ENCODE peak calls at places on chromosome 17, in nine cellular contexts. One of them, this sample, is unnamed.

GRCh38 chr17:13520899-13521572 is 80.7 kb downstream of the HS3ST3A1 start:
- DNase-seq in stimulated activated naive CD4-positive, alpha-beta T cell: no peak
- DNase-seq in astrocyte of the cerebellum: peak
- DNase-seq in nucleus accumbens: no peak
- DNase-seq in naive thymus-derived CD8-positive, alpha-beta T cell: no peak
- DNase-seq in stimulated activated naive CD8-positive, alpha-beta T cell treated with anti-CD3 and anti-CD28 coated beads, Interleukin-15, amount 100 ng/mL, for 72 hours: no peak
- DNase-seq in body of pancreas: no peak
- DNase-seq in HTR-8/SVneo: no peak
- DNase-seq in head of caudate nucleus: no peak
- DNase-seq in this sample: peak

GRCh38 chr17:45845376-45846185 is 900 bp downstream of the SPPL2C start:
- DNase-seq in nucleus accumbens: no peak
- DNase-seq in body of pancreas: no peak
- DNase-seq in head of caudate nucleus: no peak
- DNase-seq in astrocyte of the cerebellum: no peak
- DNase-seq in stimulated activated naive CD8-positive, alpha-beta T cell treated with anti-CD3 and anti-CD28 coated beads, Interleukin-15, amount 100 ng/mL, for 72 hours: no peak
- DNase-seq in HTR-8/SVneo: no peak
- DNase-seq in stimulated activated naive CD4-positive, alpha-beta T cell: no peak
- DNase-seq in naive thymus-derived CD8-positive, alpha-beta T cell: no peak
- DNase-seq in this sample: no peak

GRCh38 chr17:45132569-45133463 is 501 bp upstream of the PLCD3 start:
- DNase-seq in body of pancreas: peak
- DNase-seq in astrocyte of the cerebellum: no peak
- DNase-seq in nucleus accumbens: peak
- DNase-seq in naive thymus-derived CD8-positive, alpha-beta T cell: peak
- DNase-seq in head of caudate nucleus: peak
- DNase-seq in stimulated activated naive CD4-positive, alpha-beta T cell: peak
- DNase-seq in HTR-8/SVneo: peak
- DNase-seq in stimulated activated naive CD8-positive, alpha-beta T cell treated with anti-CD3 and anti-CD28 coated beads, Interleukin-15, amount 100 ng/mL, for 72 hours: peak
- DNase-seq in this sample: peak

GRCh38 chr17:12599185-12599920 is 66.3 kb upstream of the MYOCD start:
- DNase-seq in astrocyte of the cerebellum: no peak
- DNase-seq in stimulated activated naive CD4-positive, alpha-beta T cell: no peak
- DNase-seq in naive thymus-derived CD8-positive, alpha-beta T cell: no peak
- DNase-seq in head of caudate nucleus: no peak
- DNase-seq in stimulated activated naive CD8-positive, alpha-beta T cell treated with anti-CD3 and anti-CD28 coated beads, Interleukin-15, amount 100 ng/mL, for 72 hours: no peak
- DNase-seq in HTR-8/SVneo: no peak
- DNase-seq in body of pancreas: no peak
- DNase-seq in nucleus accumbens: no peak
- DNase-seq in this sample: no peak

GRCh38 chr17:10061131-10061581 is 137.2 kb downstream of the GAS7 start:
- DNase-seq in stimulated activated naive CD8-positive, alpha-beta T cell treated with anti-CD3 and anti-CD28 coated beads, Interleukin-15, amount 100 ng/mL, for 72 hours: no peak
- DNase-seq in astrocyte of the cerebellum: peak
- DNase-seq in HTR-8/SVneo: no peak
- DNase-seq in head of caudate nucleus: no peak
- DNase-seq in body of pancreas: no peak
- DNase-seq in stimulated activated naive CD4-positive, alpha-beta T cell: no peak
- DNase-seq in naive thymus-derived CD8-positive, alpha-beta T cell: no peak
- DNase-seq in nucleus accumbens: no peak
- DNase-seq in this sample: peak

GRCh38 chr17:50133028-50133768 is 3.2 kb upstream of the SAMD14 start:
- DNase-seq in nucleus accumbens: no peak
- DNase-seq in naive thymus-derived CD8-positive, alpha-beta T cell: no peak
- DNase-seq in head of caudate nucleus: no peak
- DNase-seq in astrocyte of the cerebellum: no peak
- DNase-seq in stimulated activated naive CD4-positive, alpha-beta T cell: no peak
- DNase-seq in HTR-8/SVneo: peak
- DNase-seq in stimulated activated naive CD8-positive, alpha-beta T cell treated with anti-CD3 and anti-CD28 coated beads, Interleukin-15, amount 100 ng/mL, for 72 hours: no peak
- DNase-seq in body of pancreas: peak
- DNase-seq in this sample: no peak

GRCh38 chr17:48603959-48604769 is 622 bp downstream of the HOXB6 start:
- DNase-seq in stimulated activated naive CD8-positive, alpha-beta T cell treated with anti-CD3 and anti-CD28 coated beads, Interleukin-15, amount 100 ng/mL, for 72 hours: no peak
- DNase-seq in stimulated activated naive CD4-positive, alpha-beta T cell: no peak
- DNase-seq in astrocyte of the cerebellum: no peak
- DNase-seq in head of caudate nucleus: no peak
- DNase-seq in body of pancreas: no peak
- DNase-seq in naive thymus-derived CD8-positive, alpha-beta T cell: no peak
- DNase-seq in nucleus accumbens: no peak
- DNase-seq in HTR-8/SVneo: peak
- DNase-seq in this sample: peak

GRCh38 chr17:29664743-29665479 is 42.2 kb upstream of the CORO6 start:
- DNase-seq in head of caudate nucleus: no peak
- DNase-seq in stimulated activated naive CD8-positive, alpha-beta T cell treated with anti-CD3 and anti-CD28 coated beads, Interleukin-15, amount 100 ng/mL, for 72 hours: no peak
- DNase-seq in stimulated activated naive CD4-positive, alpha-beta T cell: no peak
- DNase-seq in nucleus accumbens: no peak
- DNase-seq in body of pancreas: no peak
- DNase-seq in HTR-8/SVneo: peak
- DNase-seq in astrocyte of the cerebellum: no peak
- DNase-seq in naive thymus-derived CD8-positive, alpha-beta T cell: no peak
- DNase-seq in this sample: no peak

GRCh38 chr17:31373150-31374082 is 18.1 kb upstream of the RAB11FIP4 start:
- DNase-seq in HTR-8/SVneo: no peak
- DNase-seq in body of pancreas: no peak
- DNase-seq in naive thymus-derived CD8-positive, alpha-beta T cell: no peak
- DNase-seq in stimulated activated naive CD8-positive, alpha-beta T cell treated with anti-CD3 and anti-CD28 coated beads, Interleukin-15, amount 100 ng/mL, for 72 hours: no peak
- DNase-seq in astrocyte of the cerebellum: peak
- DNase-seq in nucleus accumbens: no peak
- DNase-seq in stimulated activated naive CD4-positive, alpha-beta T cell: peak
- DNase-seq in head of caudate nucleus: peak
- DNase-seq in this sample: peak

GRCh38 chr17:78113804-78114785 is 14.5 kb downstream of the TMC6 start:
- DNase-seq in body of pancreas: no peak
- DNase-seq in stimulated activated naive CD8-positive, alpha-beta T cell treated with anti-CD3 and anti-CD28 coated beads, Interleukin-15, amount 100 ng/mL, for 72 hours: no peak
- DNase-seq in nucleus accumbens: no peak
- DNase-seq in naive thymus-derived CD8-positive, alpha-beta T cell: no peak
- DNase-seq in stimulated activated naive CD4-positive, alpha-beta T cell: no peak
- DNase-seq in astrocyte of the cerebellum: no peak
- DNase-seq in head of caudate nucleus: no peak
- DNase-seq in HTR-8/SVneo: no peak
- DNase-seq in this sample: no peak

GRCh38 chr17:15655162-15655561 is 28.9 kb downstream of the TRIM16 start:
- DNase-seq in stimulated activated naive CD4-positive, alpha-beta T cell: no peak
- DNase-seq in stimulated activated naive CD8-positive, alpha-beta T cell treated with anti-CD3 and anti-CD28 coated beads, Interleukin-15, amount 100 ng/mL, for 72 hours: no peak
- DNase-seq in body of pancreas: no peak
- DNase-seq in astrocyte of the cerebellum: no peak
- DNase-seq in head of caudate nucleus: no peak
- DNase-seq in HTR-8/SVneo: no peak
- DNase-seq in nucleus accumbens: no peak
- DNase-seq in naive thymus-derived CD8-positive, alpha-beta T cell: no peak
- DNase-seq in this sample: no peak

GRCh38 chr17:75033346-75034235 is 13.2 kb downstream of the ATP5PD start:
- DNase-seq in naive thymus-derived CD8-positive, alpha-beta T cell: peak
- DNase-seq in head of caudate nucleus: peak
- DNase-seq in nucleus accumbens: peak
- DNase-seq in HTR-8/SVneo: peak
- DNase-seq in body of pancreas: peak
- DNase-seq in stimulated activated naive CD4-positive, alpha-beta T cell: peak
- DNase-seq in stimulated activated naive CD8-positive, alpha-beta T cell treated with anti-CD3 and anti-CD28 coated beads, Interleukin-15, amount 100 ng/mL, for 72 hours: peak
- DNase-seq in astrocyte of the cerebellum: peak
- DNase-seq in this sample: peak

GRCh38 chr17:42322382-42323267 is 34.3 kb downstream of the STAT5A start:
- DNase-seq in stimulated activated naive CD8-positive, alpha-beta T cell treated with anti-CD3 and anti-CD28 coated beads, Interleukin-15, amount 100 ng/mL, for 72 hours: peak
- DNase-seq in HTR-8/SVneo: peak
- DNase-seq in head of caudate nucleus: peak
- DNase-seq in nucleus accumbens: peak
- DNase-seq in naive thymus-derived CD8-positive, alpha-beta T cell: peak
- DNase-seq in astrocyte of the cerebellum: peak
- DNase-seq in stimulated activated naive CD4-positive, alpha-beta T cell: peak
- DNase-seq in body of pancreas: peak
- DNase-seq in this sample: peak

GRCh38 chr17:36736201-36737156 is 135.1 kb downstream of the MRM1 start:
- DNase-seq in nucleus accumbens: no peak
- DNase-seq in astrocyte of the cerebellum: no peak
- DNase-seq in head of caudate nucleus: peak
- DNase-seq in body of pancreas: no peak
- DNase-seq in naive thymus-derived CD8-positive, alpha-beta T cell: no peak
- DNase-seq in HTR-8/SVneo: no peak
- DNase-seq in stimulated activated naive CD8-positive, alpha-beta T cell treated with anti-CD3 and anti-CD28 coated beads, Interleukin-15, amount 100 ng/mL, for 72 hours: no peak
- DNase-seq in stimulated activated naive CD4-positive, alpha-beta T cell: no peak
- DNase-seq in this sample: no peak

GRCh38 chr17:1714980-1715802 is 5.0 kb upstream of the TLCD2 start:
- DNase-seq in stimulated activated naive CD4-positive, alpha-beta T cell: no peak
- DNase-seq in HTR-8/SVneo: peak
- DNase-seq in naive thymus-derived CD8-positive, alpha-beta T cell: no peak
- DNase-seq in body of pancreas: peak
- DNase-seq in nucleus accumbens: no peak
- DNase-seq in stimulated activated naive CD8-positive, alpha-beta T cell treated with anti-CD3 and anti-CD28 coated beads, Interleukin-15, amount 100 ng/mL, for 72 hours: no peak
- DNase-seq in head of caudate nucleus: no peak
- DNase-seq in astrocyte of the cerebellum: peak
- DNase-seq in this sample: peak

GRCh38 chr17:81120149-81120484 is 45.2 kb upstream of the PVALEF start:
- DNase-seq in nucleus accumbens: no peak
- DNase-seq in stimulated activated naive CD8-positive, alpha-beta T cell treated with anti-CD3 and anti-CD28 coated beads, Interleukin-15, amount 100 ng/mL, for 72 hours: no peak
- DNase-seq in stimulated activated naive CD4-positive, alpha-beta T cell: no peak
- DNase-seq in body of pancreas: no peak
- DNase-seq in HTR-8/SVneo: no peak
- DNase-seq in astrocyte of the cerebellum: no peak
- DNase-seq in naive thymus-derived CD8-positive, alpha-beta T cell: no peak
- DNase-seq in head of caudate nucleus: no peak
- DNase-seq in this sample: no peak

GRCh38 chr17:58189436-58190146 is 2.9 kb upstream of the EPX start:
- DNase-seq in body of pancreas: peak
- DNase-seq in stimulated activated naive CD4-positive, alpha-beta T cell: no peak
- DNase-seq in stimulated activated naive CD8-positive, alpha-beta T cell treated with anti-CD3 and anti-CD28 coated beads, Interleukin-15, amount 100 ng/mL, for 72 hours: no peak
- DNase-seq in naive thymus-derived CD8-positive, alpha-beta T cell: no peak
- DNase-seq in astrocyte of the cerebellum: peak
- DNase-seq in head of caudate nucleus: no peak
- DNase-seq in HTR-8/SVneo: peak
- DNase-seq in nucleus accumbens: no peak
- DNase-seq in this sample: peak

GRCh38 chr17:12342609-12343248 is 322.1 kb downstream of the MAP2K4 start:
- DNase-seq in head of caudate nucleus: no peak
- DNase-seq in stimulated activated naive CD4-positive, alpha-beta T cell: no peak
- DNase-seq in stimulated activated naive CD8-positive, alpha-beta T cell treated with anti-CD3 and anti-CD28 coated beads, Interleukin-15, amount 100 ng/mL, for 72 hours: no peak
- DNase-seq in astrocyte of the cerebellum: no peak
- DNase-seq in HTR-8/SVneo: peak
- DNase-seq in naive thymus-derived CD8-positive, alpha-beta T cell: no peak
- DNase-seq in nucleus accumbens: no peak
- DNase-seq in body of pancreas: no peak
- DNase-seq in this sample: peak

GRCh38 chr17:2749784-2750181 is 331 bp upstream of the CCDC92B start:
- DNase-seq in stimulated activated naive CD8-positive, alpha-beta T cell treated with anti-CD3 and anti-CD28 coated beads, Interleukin-15, amount 100 ng/mL, for 72 hours: peak
- DNase-seq in head of caudate nucleus: peak
- DNase-seq in body of pancreas: peak
- DNase-seq in HTR-8/SVneo: peak
- DNase-seq in nucleus accumbens: peak
- DNase-seq in astrocyte of the cerebellum: peak
- DNase-seq in stimulated activated naive CD4-positive, alpha-beta T cell: peak
- DNase-seq in naive thymus-derived CD8-positive, alpha-beta T cell: peak
- DNase-seq in this sample: peak

GRCh38 chr17:56676807-56677206 is 83.3 kb downstream of the NOG start:
- DNase-seq in naive thymus-derived CD8-positive, alpha-beta T cell: no peak
- DNase-seq in stimulated activated naive CD8-positive, alpha-beta T cell treated with anti-CD3 and anti-CD28 coated beads, Interleukin-15, amount 100 ng/mL, for 72 hours: no peak
- DNase-seq in HTR-8/SVneo: no peak
- DNase-seq in astrocyte of the cerebellum: no peak
- DNase-seq in nucleus accumbens: no peak
- DNase-seq in body of pancreas: no peak
- DNase-seq in head of caudate nucleus: no peak
- DNase-seq in stimulated activated naive CD4-positive, alpha-beta T cell: no peak
- DNase-seq in this sample: no peak

GRCh38 chr17:77585142-77585860 is 373.2 kb upstream of the TNRC6C start:
- DNase-seq in head of caudate nucleus: no peak
- DNase-seq in stimulated activated naive CD8-positive, alpha-beta T cell treated with anti-CD3 and anti-CD28 coated beads, Interleukin-15, amount 100 ng/mL, for 72 hours: no peak
- DNase-seq in stimulated activated naive CD4-positive, alpha-beta T cell: no peak
- DNase-seq in naive thymus-derived CD8-positive, alpha-beta T cell: no peak
- DNase-seq in astrocyte of the cerebellum: no peak
- DNase-seq in body of pancreas: no peak
- DNase-seq in nucleus accumbens: no peak
- DNase-seq in HTR-8/SVneo: no peak
- DNase-seq in this sample: no peak

GRCh38 chr17:32739722-32740121 is 137.2 kb downstream of the MYO1D start:
- DNase-seq in naive thymus-derived CD8-positive, alpha-beta T cell: no peak
- DNase-seq in body of pancreas: no peak
- DNase-seq in head of caudate nucleus: no peak
- DNase-seq in astrocyte of the cerebellum: no peak
- DNase-seq in nucleus accumbens: no peak
- DNase-seq in stimulated activated naive CD4-positive, alpha-beta T cell: no peak
- DNase-seq in HTR-8/SVneo: no peak
- DNase-seq in stimulated activated naive CD8-positive, alpha-beta T cell treated with anti-CD3 and anti-CD28 coated beads, Interleukin-15, amount 100 ng/mL, for 72 hours: no peak
- DNase-seq in this sample: no peak

GRCh38 chr17:31488264-31488981 is 96.9 kb downstream of the RAB11FIP4 start:
- DNase-seq in nucleus accumbens: no peak
- DNase-seq in stimulated activated naive CD4-positive, alpha-beta T cell: no peak
- DNase-seq in astrocyte of the cerebellum: no peak
- DNase-seq in body of pancreas: peak
- DNase-seq in stimulated activated naive CD8-positive, alpha-beta T cell treated with anti-CD3 and anti-CD28 coated beads, Interleukin-15, amount 100 ng/mL, for 72 hours: no peak
- DNase-seq in HTR-8/SVneo: no peak
- DNase-seq in naive thymus-derived CD8-positive, alpha-beta T cell: peak
- DNase-seq in head of caudate nucleus: peak
- DNase-seq in this sample: no peak

GRCh38 chr17:35460354-35460851 is 11.8 kb upstream of the SLFN13 start:
- DNase-seq in astrocyte of the cerebellum: no peak
- DNase-seq in stimulated activated naive CD4-positive, alpha-beta T cell: peak
- DNase-seq in stimulated activated naive CD8-positive, alpha-beta T cell treated with anti-CD3 and anti-CD28 coated beads, Interleukin-15, amount 100 ng/mL, for 72 hours: peak
- DNase-seq in body of pancreas: peak
- DNase-seq in nucleus accumbens: no peak
- DNase-seq in head of caudate nucleus: no peak
- DNase-seq in naive thymus-derived CD8-positive, alpha-beta T cell: peak
- DNase-seq in HTR-8/SVneo: peak
- DNase-seq in this sample: no peak

GRCh38 chr17:72416054-72416691 is 295.4 kb downstream of the SOX9 start:
- DNase-seq in body of pancreas: no peak
- DNase-seq in nucleus accumbens: no peak
- DNase-seq in stimulated activated naive CD4-positive, alpha-beta T cell: no peak
- DNase-seq in astrocyte of the cerebellum: no peak
- DNase-seq in head of caudate nucleus: no peak
- DNase-seq in stimulated activated naive CD8-positive, alpha-beta T cell treated with anti-CD3 and anti-CD28 coated beads, Interleukin-15, amount 100 ng/mL, for 72 hours: no peak
- DNase-seq in HTR-8/SVneo: peak
- DNase-seq in naive thymus-derived CD8-positive, alpha-beta T cell: no peak
- DNase-seq in this sample: no peak

GRCh38 chr17:61414936-61415251 is 15.3 kb downstream of the TBX2 start:
- DNase-seq in nucleus accumbens: no peak
- DNase-seq in HTR-8/SVneo: no peak
- DNase-seq in head of caudate nucleus: no peak
- DNase-seq in astrocyte of the cerebellum: no peak
- DNase-seq in stimulated activated naive CD8-positive, alpha-beta T cell treated with anti-CD3 and anti-CD28 coated beads, Interleukin-15, amount 100 ng/mL, for 72 hours: no peak
- DNase-seq in naive thymus-derived CD8-positive, alpha-beta T cell: no peak
- DNase-seq in stimulated activated naive CD4-positive, alpha-beta T cell: no peak
- DNase-seq in body of pancreas: no peak
- DNase-seq in this sample: no peak

GRCh38 chr17:1764274-1764673 is 2.4 kb downstream of the SERPINF1 start:
- DNase-seq in head of caudate nucleus: no peak
- DNase-seq in body of pancreas: peak
- DNase-seq in astrocyte of the cerebellum: no peak
- DNase-seq in nucleus accumbens: no peak
- DNase-seq in HTR-8/SVneo: no peak
- DNase-seq in stimulated activated naive CD4-positive, alpha-beta T cell: peak
- DNase-seq in stimulated activated naive CD8-positive, alpha-beta T cell treated with anti-CD3 and anti-CD28 coated beads, Interleukin-15, amount 100 ng/mL, for 72 hours: peak
- DNase-seq in naive thymus-derived CD8-positive, alpha-beta T cell: peak
- DNase-seq in this sample: no peak

GRCh38 chr17:11557727-11558452 is 40.4 kb upstream of the DNAH9 start:
- DNase-seq in HTR-8/SVneo: no peak
- DNase-seq in nucleus accumbens: no peak
- DNase-seq in head of caudate nucleus: no peak
- DNase-seq in stimulated activated naive CD4-positive, alpha-beta T cell: no peak
- DNase-seq in naive thymus-derived CD8-positive, alpha-beta T cell: no peak
- DNase-seq in astrocyte of the cerebellum: no peak
- DNase-seq in body of pancreas: no peak
- DNase-seq in stimulated activated naive CD8-positive, alpha-beta T cell treated with anti-CD3 and anti-CD28 coated beads, Interleukin-15, amount 100 ng/mL, for 72 hours: no peak
- DNase-seq in this sample: no peak

GRCh38 chr17:64694207-64694606 is 32.1 kb upstream of the SMURF2 start:
- DNase-seq in naive thymus-derived CD8-positive, alpha-beta T cell: no peak
- DNase-seq in nucleus accumbens: no peak
- DNase-seq in HTR-8/SVneo: no peak
- DNase-seq in body of pancreas: peak
- DNase-seq in astrocyte of the cerebellum: no peak
- DNase-seq in stimulated activated naive CD4-positive, alpha-beta T cell: no peak
- DNase-seq in head of caudate nucleus: no peak
- DNase-seq in stimulated activated naive CD8-positive, alpha-beta T cell treated with anti-CD3 and anti-CD28 coated beads, Interleukin-15, amount 100 ng/mL, for 72 hours: no peak
- DNase-seq in this sample: peak

GRCh38 chr17:72407336-72408121 is 286.7 kb downstream of the SOX9 start:
- DNase-seq in stimulated activated naive CD8-positive, alpha-beta T cell treated with anti-CD3 and anti-CD28 coated beads, Interleukin-15, amount 100 ng/mL, for 72 hours: no peak
- DNase-seq in naive thymus-derived CD8-positive, alpha-beta T cell: no peak
- DNase-seq in stimulated activated naive CD4-positive, alpha-beta T cell: no peak
- DNase-seq in body of pancreas: peak
- DNase-seq in HTR-8/SVneo: peak
- DNase-seq in head of caudate nucleus: peak
- DNase-seq in astrocyte of the cerebellum: peak
- DNase-seq in nucleus accumbens: peak
- DNase-seq in this sample: peak

GRCh38 chr17:1300580-1300905 is 21.1 kb downstream of the TRARG1 start:
- DNase-seq in nucleus accumbens: no peak
- DNase-seq in astrocyte of the cerebellum: no peak
- DNase-seq in body of pancreas: no peak
- DNase-seq in head of caudate nucleus: no peak
- DNase-seq in HTR-8/SVneo: no peak
- DNase-seq in stimulated activated naive CD4-positive, alpha-beta T cell: no peak
- DNase-seq in stimulated activated naive CD8-positive, alpha-beta T cell treated with anti-CD3 and anti-CD28 coated beads, Interleukin-15, amount 100 ng/mL, for 72 hours: no peak
- DNase-seq in naive thymus-derived CD8-positive, alpha-beta T cell: no peak
- DNase-seq in this sample: no peak

This sample was measured in H4.